ENCODE peak calls at places on chromosomes 5 and 9, in five cellular contexts. M is endothelial cell of umbilical vein, H is SK-N-SH, W is stomach, J is spleen. P is an unnamed sample.

GRCh38 chr5:138960145-138960692 is 85.1 kb upstream of the LRRTM2 start:
- DNase-seq in M (no peak), H (no peak), W (no peak), J (no peak), P (no peak)

GRCh38 chr5:10552183-10553143 is 11.4 kb upstream of the ANKRD33B start:
- DNase-seq in M (peak; percentile 44), H (no peak), W (no peak), J (no peak), P (no peak)

GRCh38 chr5:36685631-36686147 is 79.3 kb downstream of the SLC1A3 start:
- DNase-seq in M (no peak), H (no peak), W (no peak), J (no peak), P (peak; percentile 69)

GRCh38 chr5:115309751-115310370 is 13.4 kb upstream of the CCDC112 start:
- DNase-seq in M (peak; percentile 69), H (no peak), W (no peak), J (no peak), P (peak; percentile 37)

GRCh38 chr5:139068060-139068459 is 130.1 kb downstream of the SIL1 start:
- DNase-seq in M (no peak), H (no peak), W (no peak), J (no peak), P (no peak)

GRCh38 chr5:175335691-175336090 is 108.3 kb downstream of the DRD1 start:
- DNase-seq in M (no peak), H (no peak), W (no peak), J (no peak), P (no peak)

GRCh38 chr9:122053951-122054350 is 39.2 kb downstream of the TTLL11 start:
- DNase-seq in M (no peak), H (no peak), W (no peak), J (no peak), P (no peak)

GRCh38 chr5:91118802-91119201 is 264.3 kb downstream of the ARRDC3 start:
- DNase-seq in M (no peak), H (no peak), W (no peak), J (no peak), P (no peak)

GRCh38 chr5:169024426-169024825 is 276.5 kb downstream of the SLIT3 start:
- DNase-seq in M (no peak), H (no peak), W (peak; percentile 42), J (no peak), P (no peak)

GRCh38 chr9:92850898-92851297 is 26.9 kb downstream of the ZNF484 start:
- DNase-seq in M (no peak), H (no peak), W (no peak), J (no peak), P (no peak)

GRCh38 chr9:92846662-92847145 is 31.1 kb downstream of the ZNF484 start:
- DNase-seq in M (no peak), H (no peak), W (no peak), J (no peak), P (no peak)
- H3K9me3 ChIP-seq in M (peaks cover 20% of the 10 kb centered on the region), H (peaks cover 28% of the 10 kb centered on the region), W (peaks cover 57% of the 10 kb centered on the region), J (peaks cover 100% of the 10 kb centered on the region), P (peaks cover 28% of the 10 kb centered on the region)

GRCh38 chr5:132388244-132389050 is 18.9 kb downstream of the SLC22A5 start:
- DNase-seq in M (peak; percentile 95), H (no peak), W (no peak), J (no peak), P (no peak)

GRCh38 chr5:132389051-132389331 is 19.5 kb downstream of the SLC22A5 start:
- DNase-seq in M (no peak), H (no peak), W (no peak), J (no peak), P (no peak)

GRCh38 chr5:132389453-132390286 is 20.2 kb downstream of the SLC22A5 start:
- DNase-seq in M (peak; percentile 88), H (no peak), W (peak; percentile 60), J (no peak), P (no peak)

GRCh38 chr5:132386644-132387286 is 17.3 kb downstream of the SLC22A5 start:
- DNase-seq in M (peak; percentile 77), H (peak; percentile 71), W (peak; percentile 78), J (peak; percentile 93), P (no peak)

GRCh38 chr5:132387649-132388117 is 18.2 kb downstream of the SLC22A5 start:
- DNase-seq in M (peak; percentile 96), H (peak; percentile 21), W (peak; percentile 63), J (no peak), P (no peak)
- TF ChIP-seq POLR2AphosphoS5 in M (peak; percentile 53), H (no peak), W (peak; percentile 95), J (no peak), P (no peak)

DNA sequence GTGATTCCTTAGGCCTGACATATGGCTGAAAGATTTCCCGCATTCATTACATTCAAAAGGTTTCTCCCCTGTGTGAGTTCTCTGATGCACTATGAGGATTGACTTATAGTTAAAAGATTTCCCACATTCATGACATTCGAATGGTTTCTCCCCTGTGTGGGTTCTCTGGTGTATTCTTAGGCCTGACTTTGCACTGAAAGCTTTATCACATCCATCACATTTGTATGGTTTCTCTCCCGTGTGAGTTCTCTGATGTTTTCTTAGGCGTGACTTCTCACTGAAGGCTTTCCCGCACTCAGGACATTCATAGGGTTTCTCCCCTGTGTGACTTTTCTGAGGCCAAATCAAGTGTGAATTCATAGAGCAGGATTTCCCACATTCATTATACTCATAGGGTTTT is 35.8 kb downstream of the ZNF782 start:
- DNase-seq in M (peak; percentile 4), H (no peak), W (no peak), J (no peak), P (no peak)
- H3K9me3 ChIP-seq in M (peaks cover 19% of the 10 kb centered on the region), H (peaks cover 65% of the 10 kb centered on the region), W (peaks cover 76% of the 10 kb centered on the region), J (peaks cover 100% of the 10 kb centered on the region), P (peaks cover 28% of the 10 kb centered on the region)

DNA sequence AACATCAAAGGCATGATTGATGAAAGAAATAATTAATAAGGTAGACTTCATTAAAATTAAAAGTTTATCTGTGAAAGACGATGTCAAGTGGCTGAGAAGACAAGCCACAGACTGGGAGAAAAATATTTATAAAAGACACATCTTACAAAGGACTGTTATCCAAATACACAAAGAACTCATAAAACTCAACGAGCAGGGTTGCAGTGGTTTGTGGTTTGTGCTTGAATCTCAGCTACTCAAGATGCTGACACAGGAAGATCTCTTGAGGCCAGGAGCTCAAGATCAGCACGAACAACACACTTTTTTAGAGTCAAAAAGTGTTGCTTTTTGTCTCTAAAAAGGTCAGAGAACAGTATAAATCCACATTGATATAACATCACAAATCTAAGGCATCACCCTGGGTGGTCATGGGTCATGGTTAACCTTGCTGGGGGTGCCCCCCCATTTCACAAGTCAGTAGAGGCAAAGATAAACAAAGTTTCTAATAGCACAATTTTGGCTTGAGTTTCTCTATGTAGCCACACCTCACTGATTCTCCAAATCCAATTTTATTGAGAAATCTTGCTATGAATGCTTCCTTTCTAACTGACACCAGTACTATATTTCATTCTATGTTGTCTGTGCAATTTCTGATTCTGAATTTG is 342.9 kb upstream of the RPS23 start:
- DNase-seq in M (no peak), H (no peak), W (no peak), J (no peak), P (no peak)
- TF ChIP-seq POLR2AphosphoS5 in M (no peak), H (no peak), W (no peak), J (no peak), P (peak; percentile 37)

GRCh38 chr5:50328193-50328729 is 112.8 kb downstream of the EMB start:
- DNase-seq in M (no peak), H (no peak), W (no peak), J (no peak), P (no peak)

GRCh38 chr5:50320131-50320749 is 120.8 kb downstream of the EMB start:
- DNase-seq in M (no peak), H (no peak), W (no peak), J (no peak), P (no peak)

GRCh38 chr5:50325237-50325832 is 115.8 kb downstream of the EMB start:
- DNase-seq in M (peak; percentile 19), H (peak; percentile 2), W (no peak), J (no peak), P (peak; percentile 10)
- H3K9me3 ChIP-seq in M (peaks cover 2% of the 10 kb centered on the region), H (no peaks in the 10 kb centered on the region), W (no peaks in the 10 kb centered on the region), J (peaks cover 5% of the 10 kb centered on the region), P (no peaks in the 10 kb centered on the region)